ENCODE peak calls at places on chromosomes 7 and 10, in eight cellular contexts. M is iPS DF 19.7; X is activated naive CD8-positive, alpha-beta T cell treated with anti-CD3 and anti-CD28 coated beads, Interleukin-2, amount 50 U/mL, for 24 hours; B is activated T-cell treated with anti-CD3 and anti-CD28 coated beads, Interleukin-2, amount 50 U/mL, for 72 hours; Y is activated CD4-positive, alpha-beta T cell treated with anti-CD3 and anti-CD28 coated beads for 48 hours; N is memory B cell; C is activated CD4-positive, CD25-positive, alpha-beta regulatory T cell treated with anti-CD3 and anti-CD28 coated beads, Interleukin-2, amount 50 U/mL, for 72 hours; J is AG10803. W is an unnamed sample.

GRCh38 chr7:25391295-25391861 is 163.1 kb upstream of the NPVF start:
- DNase-seq in M (no peak), X (no peak), B (no peak), Y (no peak), N (no peak), C (no peak), J (peak), W (no peak)

GRCh38 chr10:5976689-5977470 is 463 bp downstream of the IL15RA start:
- DNase-seq in M (no peak), X (peak), B (peak), Y (peak), N (peak), C (peak), J (peak), W (peak)

GRCh38 chr7:99156649-99157048 is 12.7 kb upstream of the SMURF1 start:
- DNase-seq in M (no peak), X (no peak), B (no peak), Y (no peak), N (no peak), C (no peak), J (no peak), W (no peak)

GRCh38 chr10:71266147-71266917 is 52.7 kb upstream of the SLC29A3 start:
- DNase-seq in M (no peak), X (no peak), B (no peak), Y (no peak), N (no peak), C (no peak), J (peak), W (no peak)

GRCh38 chr7:49247759-49248158 is 323.4 kb downstream of the CDC14C start:
- DNase-seq in M (no peak), X (no peak), B (no peak), Y (no peak), N (no peak), C (no peak), J (no peak), W (no peak)

GRCh38 chr7:126441745-126442144 is 811.0 kb downstream of the GRM8 start:
- DNase-seq in M (no peak), X (no peak), B (no peak), Y (no peak), N (no peak), C (no peak), J (no peak), W (no peak)

GRCh38 chr7:51141451-51141971 is 175.1 kb downstream of the COBL start:
- DNase-seq in M (no peak), X (no peak), B (peak), Y (peak), N (no peak), C (no peak), J (peak), W (no peak)

GRCh38 chr10:47361293-47361692 is 13.1 kb downstream of the RBP3 start:
- DNase-seq in M (peak), X (peak), B (peak), Y (peak), N (no peak), C (peak), J (peak), W (no peak)

W was measured in immature natural killer cell.